ENCODE peak calls at places on chromosomes 13 and 19, in nine cellular contexts. N, P, Y, S, C, X, R, A and T are unnamed samples.

GRCh38 chr19:2686347-2686746 is 16.1 kb downstream of the GNG7 start:
- DNase-seq in Y (no peak), P (no peak), A (no peak), X (no peak), R (no peak), C (no peak), S (no peak), N (no peak), T (no peak)

GRCh38 chr19:56105090-56105701 is 15.9 kb downstream of the ZNF787 start:
- DNase-seq in P (peak; percentile 86), Y (peak; percentile 30), N (no peak), A (peak; percentile 91), S (no peak), C (peak; percentile 51), R (peak; percentile 80), X (peak; percentile 66), T (no peak)

GRCh38 chr13:37565425-37565824 is 33.1 kb downstream of the POSTN start:
- DNase-seq in N (no peak), A (no peak), S (no peak), X (no peak), Y (no peak), R (no peak), C (no peak), P (no peak), T (no peak)

GRCh38 chr19:14979498-14980255 is at the start of gene SLC1A6:
- DNase-seq in C (no peak), Y (no peak), S (no peak), N (no peak), X (peak; percentile 78), R (no peak), P (no peak), A (no peak), T (no peak)

GRCh38 chr13:112790735-112791641 is 101.2 kb downstream of the ATP11A start:
- DNase-seq in N (no peak), C (no peak), R (no peak), S (no peak), X (no peak), P (no peak), Y (no peak), A (no peak), T (no peak)

GRCh38 chr19:9431475-9431874 is 3.9 kb downstream of the ZNF266 start:
- DNase-seq in X (peak; percentile 36), C (peak; percentile 21), P (no peak), Y (no peak), N (no peak), R (peak; percentile 70), S (peak; percentile 32), A (no peak), T (no peak)

GRCh38 chr13:37406031-37406430 is 192.5 kb downstream of the POSTN start:
- DNase-seq in R (no peak), P (no peak), A (no peak), X (no peak), C (no peak), Y (no peak), S (no peak), N (no peak), T (no peak)

GRCh38 chr19:41904118-41904870 is 21.3 kb downstream of the ARHGEF1 start:
- DNase-seq in C (no peak), S (no peak), X (no peak), A (peak; percentile 83), N (no peak), R (no peak), Y (no peak), P (peak; percentile 92), T (no peak)

GRCh38 chr13:50290186-50290585 is 274.9 kb downstream of the KCNRG start:
- DNase-seq in S (no peak), P (no peak), A (no peak), Y (no peak), R (no peak), N (no peak), X (no peak), C (no peak), T (no peak)

GRCh38 chr19:992670-993055 is 7.6 kb upstream of the GRIN3B start:
- DNase-seq in Y (no peak), P (no peak), X (no peak), R (no peak), S (no peak), A (no peak), C (no peak), N (no peak), T (no peak)

GRCh38 chr19:994516-994915 is 5.7 kb upstream of the GRIN3B start:
- DNase-seq in R (no peak), N (no peak), A (no peak), P (no peak), C (no peak), Y (no peak), X (no peak), S (no peak), T (no peak)

GRCh38 chr19:991932-992669 is 8.0 kb downstream of the WDR18 start:
- DNase-seq in P (no peak), A (no peak), R (no peak), X (no peak), N (no peak), C (no peak), S (no peak), Y (no peak), T (no peak)

GRCh38 chr19:993831-994393 is 6.3 kb upstream of the GRIN3B start:
- DNase-seq in Y (no peak), N (no peak), S (no peak), C (no peak), X (no peak), P (no peak), A (no peak), R (no peak), T (no peak)

GRCh38 chr19:993361-993830 is 6.8 kb upstream of the GRIN3B start:
- DNase-seq in R (no peak), C (no peak), X (no peak), S (no peak), A (no peak), P (no peak), N (no peak), Y (no peak), T (no peak)
- TF ChIP-seq CTCF in R (no peak), C (no peak), X (no peak), S (no peak), A (no peak), P (no peak), N (no peak), Y (no peak), T (no peak)

GRCh38 chr13:82480415-82480814 is 1401.9 kb downstream of the SLITRK1 start:
- DNase-seq in N (no peak), C (no peak), P (no peak), R (no peak), Y (no peak), A (no peak), S (no peak), X (no peak), T (no peak)
- TF ChIP-seq CTCF in N (no peak), C (no peak), P (no peak), R (no peak), Y (no peak), A (no peak), S (no peak), X (peak; percentile 41), T (no peak)

DNA sequence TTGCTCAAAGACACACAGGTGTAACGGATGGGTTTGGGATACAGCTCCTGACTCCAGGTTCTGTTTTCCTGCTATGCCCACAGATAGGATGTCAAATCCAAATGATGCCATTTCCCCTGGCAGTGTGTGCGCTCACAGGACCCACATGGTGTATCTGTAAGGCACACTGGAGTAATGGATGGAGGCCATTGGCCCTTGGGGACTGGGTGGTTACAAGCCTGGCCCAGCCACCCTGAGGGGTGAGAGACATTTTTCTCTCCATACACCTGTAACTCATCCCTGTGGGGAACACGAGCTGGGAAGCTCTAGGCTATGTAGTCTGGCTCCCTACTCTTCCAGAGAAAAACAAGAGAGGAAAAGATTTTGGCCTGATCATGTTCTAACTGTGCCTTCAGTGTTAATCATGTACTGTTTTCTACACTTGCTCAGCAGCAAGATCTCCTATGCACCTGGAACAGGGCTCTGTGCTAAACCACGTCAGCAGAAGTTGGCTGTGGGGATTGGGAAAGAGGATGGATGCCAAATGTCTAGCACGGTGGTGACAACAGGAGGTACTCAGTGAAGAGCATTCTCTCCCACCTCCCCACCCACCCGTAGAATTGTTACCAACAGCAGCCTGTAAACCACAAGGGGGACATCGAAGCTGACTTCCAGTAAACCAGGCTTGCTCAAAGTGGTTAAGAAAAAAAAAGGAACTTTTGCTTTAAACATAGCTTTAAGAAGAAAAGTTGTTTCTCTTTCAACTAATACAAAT is 237.0 kb downstream of the LACC1 start:
- DNase-seq in A (no peak), C (peak; percentile 40), R (no peak), S (no peak), P (no peak), X (no peak), Y (no peak), N (no peak), T (no peak)
- TF ChIP-seq CTCF in A (no peak), C (no peak), R (no peak), S (no peak), P (no peak), X (no peak), Y (peak; percentile 16), N (no peak), T (no peak)

DNA sequence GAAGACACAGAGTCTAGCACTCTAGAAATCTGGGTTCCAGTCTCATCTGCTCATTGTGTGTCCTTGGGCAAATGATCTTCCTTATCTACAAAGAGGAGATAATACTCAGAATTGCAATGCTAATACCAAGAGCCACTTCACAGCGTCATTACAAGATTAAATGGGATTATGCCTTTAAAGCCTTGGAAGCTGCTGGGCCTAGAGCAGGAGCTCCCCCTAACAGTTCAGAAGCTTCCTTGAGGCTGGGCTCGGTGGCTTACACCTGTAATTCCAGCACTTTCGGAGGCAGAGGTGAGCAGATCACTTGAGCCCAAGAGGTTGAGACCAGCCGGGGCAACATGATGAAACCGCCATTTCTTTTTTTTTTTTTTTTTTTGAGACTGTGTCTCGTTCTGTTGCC is 27.6 kb downstream of the AP2S1 start:
- DNase-seq in A (no peak), N (no peak), R (peak; percentile 79), C (no peak), Y (no peak), S (no peak), P (no peak), X (no peak), T (no peak)
- TF ChIP-seq CTCF in A (no peak), N (no peak), R (peak; percentile 25), C (no peak), Y (no peak), S (no peak), P (no peak), X (no peak), T (no peak)

GRCh38 chr19:7781157-7781556 is 18.1 kb downstream of the CLEC4M start:
- DNase-seq in A (no peak), Y (no peak), N (no peak), R (no peak), C (no peak), S (no peak), X (no peak), P (no peak), T (no peak)
- TF ChIP-seq CTCF in A (no peak), Y (no peak), N (no peak), R (no peak), C (no peak), S (no peak), X (no peak), P (no peak), T (no peak)